ENCODE peak calls at places on chromosomes 3 and 15, in ten cellular contexts. J is WERI-Rb-1, B is cardiac fibroblast, H is progenitor cell of endocrine pancreas, Z is NB4, I is cardiac muscle cell, C is heart left ventricle, T is neural progenitor cell, M is MM.1S, E is fibroblast of the aortic adventitia. F is an unnamed sample.

GRCh38 chr3:63910873-63911272 is 1.3 kb downstream of the SCAANT1 start:
- DNase-seq in I (no peak), E (peak), C (no peak), M (peak), T (no peak), Z (peak), B (no peak), H (no peak), J (no peak), F (no peak)

GRCh38 chr15:45885801-45886200 is 251.0 kb downstream of the SQOR start:
- DNase-seq in B (no peak), E (no peak), I (no peak), Z (no peak), J (no peak), H (no peak), M (no peak), C (no peak), T (no peak), F (no peak)

GRCh38 chr3:165669502-165669901 is 167.7 kb downstream of the BCHE start:
- DNase-seq in J (no peak), B (no peak), M (no peak), I (no peak), T (no peak), E (peak), C (no peak), H (no peak), Z (no peak), F (peak)

GRCh38 chr3:56988874-56989433 is 71.5 kb upstream of the SPATA12 start:
- DNase-seq in B (peak), Z (peak), C (peak), I (peak), M (peak), T (peak), J (peak), E (peak), H (peak), F (peak)

GRCh38 chr15:51460796-51461195 is 119.3 kb downstream of the GLDN start:
- DNase-seq in J (no peak), Z (no peak), M (no peak), H (no peak), E (no peak), C (no peak), T (no peak), B (no peak), I (no peak), F (no peak)

GRCh38 chr15:66894986-66895780 is 170.2 kb upstream of the SMAD3 start:
- DNase-seq in I (no peak), J (no peak), H (no peak), E (peak), C (no peak), M (no peak), B (no peak), T (no peak), Z (no peak), F (no peak)

GRCh38 chr3:10140996-10141546 is 507 bp upstream of the VHL start:
- DNase-seq in C (no peak), M (no peak), T (no peak), J (no peak), E (no peak), B (no peak), I (no peak), H (no peak), Z (peak), F (no peak)

GRCh38 chr3:150106752-150107428 is 136.2 kb upstream of the PFN2 start:
- DNase-seq in C (no peak), I (peak), Z (peak), T (peak), M (no peak), E (peak), B (peak), H (no peak), J (peak), F (peak)

GRCh38 chr3:79361748-79362378 is 405.9 kb downstream of the ROBO1 start:
- DNase-seq in T (peak), I (peak), M (peak), B (peak), J (peak), E (peak), C (no peak), H (no peak), Z (peak), F (peak)

GRCh38 chr3:2958553-2958952 is 151.6 kb downstream of the IL5RA start:
- DNase-seq in B (no peak), I (no peak), T (no peak), J (no peak), H (no peak), M (no peak), Z (peak), E (no peak), C (no peak), F (no peak)

GRCh38 chr15:68028137-68028771 is 25.9 kb upstream of the PIAS1 start:
- DNase-seq in E (no peak), B (no peak), J (no peak), T (no peak), Z (no peak), M (no peak), H (no peak), C (no peak), I (no peak), F (no peak)

GRCh38 chr15:43243246-43243645 is 22.4 kb upstream of the EPB42 start:
- DNase-seq in M (no peak), H (no peak), T (no peak), Z (no peak), I (no peak), B (no peak), C (no peak), E (no peak), J (no peak), F (no peak)

GRCh38 chr3:115692887-115693524 is 69.7 kb downstream of the GAP43 start:
- DNase-seq in T (peak), E (peak), M (peak), B (peak), J (peak), Z (peak), H (peak), I (peak), C (peak), F (peak)

GRCh38 chr3:128787256-128788253 is 61.6 kb downstream of the RAB7A start:
- DNase-seq in E (peak), C (no peak), M (no peak), Z (peak), I (peak), B (peak), H (no peak), J (peak), T (peak), F (peak)

GRCh38 chr15:73078722-73079121 is 26.5 kb downstream of the NEO1 start:
- DNase-seq in B (peak), Z (peak), C (no peak), E (peak), T (peak), I (peak), H (no peak), J (no peak), M (no peak), F (peak)

GRCh38 chr15:100663550-100664335 is 61.4 kb downstream of the ASB7 start:
- DNase-seq in E (peak), J (no peak), B (peak), M (no peak), T (no peak), C (no peak), Z (no peak), H (no peak), I (peak), F (no peak)

GRCh38 chr15:100658895-100659294 is 56.5 kb downstream of the ASB7 start:
- DNase-seq in J (no peak), T (no peak), B (no peak), M (no peak), C (no peak), I (no peak), H (no peak), Z (peak), E (no peak), F (no peak)

GRCh38 chr15:100665570-100665969 is 63.2 kb downstream of the ASB7 start:
- DNase-seq in I (peak), E (peak), C (no peak), J (no peak), H (no peak), Z (no peak), M (no peak), T (no peak), B (peak), F (no peak)

GRCh38 chr15:100661161-100661560 is 58.8 kb downstream of the ASB7 start:
- DNase-seq in I (no peak), M (no peak), C (no peak), E (no peak), Z (no peak), J (no peak), B (no peak), T (no peak), H (no peak), F (no peak)

DNA sequence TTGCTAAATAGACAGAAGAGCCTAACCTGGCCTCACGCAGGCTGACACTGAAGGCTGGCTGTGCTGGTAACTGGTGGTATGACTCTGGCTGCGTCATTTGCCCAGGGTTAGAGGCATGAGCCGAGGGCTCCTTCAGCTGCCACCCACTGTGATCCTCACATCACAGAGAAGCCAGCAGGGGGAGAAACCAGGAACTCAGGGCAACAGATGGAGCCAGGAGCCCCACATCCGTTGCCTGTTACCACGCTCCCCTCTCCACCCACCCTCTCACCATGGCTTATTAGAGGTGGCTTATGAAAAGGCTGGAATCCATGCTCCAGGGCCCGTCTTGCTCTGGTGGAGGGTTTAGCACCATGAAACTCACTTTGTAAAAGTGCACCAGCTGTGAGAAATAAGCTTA is 60.7 kb downstream of the ASB7 start:
- DNase-seq in T (peak), M (no peak), J (peak), B (no peak), C (no peak), H (no peak), Z (peak), E (no peak), I (peak), F (no peak)
- TF ChIP-seq CTCF in T (peak), M (no peak), J (peak), B (peak), C (no peak), H (peak), Z (peak), E (peak), I (peak), F (peak)

GRCh38 chr3:197002701-197003454 is 26.7 kb downstream of the MELTF start:
- DNase-seq in J (peak), Z (peak), T (peak), M (peak), E (peak), B (peak), I (peak), C (peak), H (peak), F (peak)
- TF ChIP-seq CTCF in J (peak), Z (peak), T (peak), M (peak), E (peak), B (peak), I (peak), C (peak), H (peak), F (peak)

DNA sequence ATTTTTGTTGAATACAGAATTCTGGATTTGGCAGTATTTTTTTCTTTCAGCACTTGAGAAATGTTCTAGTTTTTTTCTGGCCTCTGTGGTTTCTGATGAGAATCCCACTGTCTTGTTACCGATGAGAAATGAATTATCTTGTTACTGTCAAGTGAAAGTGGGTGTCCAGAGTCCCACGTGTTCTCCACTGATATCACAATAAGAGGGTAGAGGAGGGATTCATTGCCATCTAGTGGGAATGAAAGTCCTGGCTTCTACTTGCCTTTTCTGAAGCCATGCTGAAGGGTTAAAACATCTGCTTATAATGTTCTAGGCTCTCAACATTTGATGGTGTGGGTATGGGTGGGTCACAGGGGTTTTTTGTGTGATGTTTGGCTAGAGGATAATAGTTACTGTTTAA is 66.1 kb downstream of the SEC22A start:
- DNase-seq in H (no peak), E (peak), Z (no peak), I (no peak), T (no peak), C (no peak), J (no peak), B (no peak), M (no peak), F (no peak)
- TF ChIP-seq CTCF in H (no peak), E (peak), Z (no peak), I (no peak), T (peak), C (no peak), J (peak), B (no peak), M (no peak), F (no peak)

GRCh38 chr3:160956785-160957184 is 148.4 kb downstream of the B3GALNT1 start:
- DNase-seq in Z (peak), T (no peak), C (no peak), I (peak), M (peak), J (no peak), H (no peak), E (peak), B (peak), F (peak)
- TF ChIP-seq CTCF in Z (peak), T (no peak), C (peak), I (peak), M (peak), J (no peak), H (no peak), E (peak), B (peak), F (peak)